ENCODE peak calls at places on chromosomes 12 and 14, in four cellular contexts. B, M, Y and H are unnamed samples.

GRCh38 chr12:109033239-109034196 is 12.7 kb upstream of the SVOP start:
- DNase-seq in B (no peak), M (no peak), Y (no peak), H (peak; percentile 17)

GRCh38 chr12:116698131-116698495 is 39.8 kb downstream of the SPRING1 start:
- DNase-seq in B (no peak), M (no peak), Y (no peak), H (no peak)

GRCh38 chr14:33465952-33466700 is 484.7 kb downstream of the EGLN3 start:
- DNase-seq in B (no peak), M (no peak), Y (no peak), H (no peak)

GRCh38 chr14:42517786-42518530 is 911.3 kb downstream of the LRFN5 start:
- DNase-seq in B (no peak), M (no peak), Y (no peak), H (no peak)

GRCh38 chr14:90604356-90604755 is 207.5 kb downstream of the CALM1 start:
- DNase-seq in B (no peak), M (no peak), Y (no peak), H (no peak)

GRCh38 chr14:32998433-32998832 is 59.8 kb downstream of the NPAS3 start:
- DNase-seq in B (no peak), M (no peak), Y (no peak), H (no peak)

GRCh38 chr12:75783093-75783877 is 248.3 kb downstream of the PHLDA1 start:
- DNase-seq in B (no peak), M (no peak), Y (no peak), H (no peak)

GRCh38 chr12:9634177-9634803 is 26.6 kb upstream of the KLRB1 start:
- DNase-seq in B (peak; percentile 21), M (peak; percentile 49), Y (peak; percentile 61), H (peak; percentile 23)

GRCh38 chr12:113903381-113903863 is 62.7 kb downstream of the RBM19 start:
- DNase-seq in B (no peak), M (no peak), Y (no peak), H (no peak)

GRCh38 chr14:24880689-24881088 is 169.3 kb downstream of the STXBP6 start:
- DNase-seq in B (no peak), M (no peak), Y (no peak), H (no peak)

GRCh38 chr14:76947838-76948184 is 80.7 kb downstream of the IRF2BPL start:
- DNase-seq in B (no peak), M (no peak), Y (no peak), H (no peak)

GRCh38 chr14:101947577-101947903 is 16.8 kb upstream of the DYNC1H1 start:
- DNase-seq in B (no peak), M (no peak), Y (no peak), H (no peak)

GRCh38 chr14:48744202-48744601 is 842.0 kb downstream of the RPS29 start:
- DNase-seq in B (no peak), M (no peak), Y (no peak), H (no peak)

DNA sequence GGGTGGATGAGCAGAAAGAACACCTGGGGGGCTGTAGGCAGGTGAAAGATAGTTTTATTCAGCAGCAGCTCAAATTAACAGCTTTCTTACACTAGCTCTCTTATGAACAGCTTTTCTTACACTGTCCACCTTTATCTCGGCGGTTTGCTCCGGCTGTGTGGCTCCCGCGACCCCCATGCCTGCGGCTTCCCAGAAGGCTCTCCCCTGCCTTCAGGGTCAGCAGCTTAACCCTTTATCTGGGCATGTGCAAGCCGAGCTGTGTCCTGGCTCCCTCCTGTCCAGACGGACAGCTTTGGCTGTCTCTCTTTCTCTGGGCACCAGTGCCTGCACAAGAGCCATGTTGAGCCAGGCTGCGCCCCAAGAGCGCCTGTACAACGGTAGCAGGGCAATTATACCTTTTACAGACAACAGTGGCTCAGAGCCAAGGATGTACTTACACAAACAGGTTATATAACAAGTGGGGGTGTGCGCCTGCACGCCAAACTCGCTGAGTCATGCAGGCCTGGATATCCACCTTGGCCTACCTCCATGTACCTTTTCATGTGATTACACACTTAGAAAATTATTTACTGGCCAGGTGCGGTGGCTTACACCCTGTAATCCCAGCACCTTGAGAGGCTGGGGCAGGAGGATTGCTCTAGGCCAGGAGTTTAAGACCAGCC is 28.5 kb upstream of the KLHL42 start:
- DNase-seq in B (peak; percentile 44), M (no peak), Y (no peak), H (no peak)
- TF ChIP-seq ELF4 in B (no peak), M (no peak), Y (no peak), H (no peak)

DNA sequence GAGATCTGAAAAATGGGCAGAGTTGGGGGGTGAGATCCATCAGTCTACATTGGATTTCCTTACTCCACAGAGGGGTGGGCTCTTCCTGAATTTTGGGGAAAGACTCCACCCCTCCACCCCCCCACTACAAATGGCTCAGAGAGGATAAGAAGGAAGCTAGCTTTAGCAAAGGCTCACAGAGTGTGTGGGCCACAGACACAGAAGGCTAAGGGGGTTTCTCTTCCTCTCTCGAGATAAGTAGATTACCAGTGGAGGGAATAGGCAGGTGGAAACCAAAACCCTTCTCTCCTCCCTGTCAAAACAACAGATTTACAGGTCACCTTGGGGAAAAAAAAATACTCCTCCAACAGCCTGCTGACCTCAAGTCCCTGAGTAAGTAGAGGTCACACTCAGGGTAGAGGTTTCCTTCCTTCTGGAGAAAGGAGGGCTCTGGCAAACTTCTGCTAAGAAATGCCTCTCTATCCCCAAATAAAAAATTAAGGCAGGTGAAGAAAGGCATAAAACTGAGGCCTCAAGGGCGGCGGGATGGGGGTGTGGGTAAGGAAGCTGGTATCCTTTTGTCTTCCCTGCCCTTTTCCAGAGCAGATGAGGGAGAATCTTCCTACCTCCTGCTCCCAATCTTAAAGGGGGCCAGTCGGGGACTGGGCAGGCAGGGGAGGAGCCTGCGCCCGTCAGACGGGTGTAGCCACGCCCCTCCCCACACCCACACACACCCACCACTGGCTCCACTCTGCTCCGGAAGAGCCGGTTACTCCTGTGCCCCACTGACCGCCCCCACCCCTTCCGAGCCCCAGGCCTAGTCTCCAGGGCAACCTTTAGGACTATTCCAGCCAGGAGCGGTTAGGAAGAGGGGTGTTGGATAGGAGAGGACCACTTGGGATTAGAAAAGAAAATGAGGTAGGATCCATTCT is 1.9 kb upstream of the BAZ2A start:
- DNase-seq in B (peak; percentile 86), M (peak; percentile 14), Y (peak; percentile 82), H (peak; percentile 48)
- TF ChIP-seq ELF4 in B (no peak), M (no peak), Y (no peak), H (no peak)

DNA sequence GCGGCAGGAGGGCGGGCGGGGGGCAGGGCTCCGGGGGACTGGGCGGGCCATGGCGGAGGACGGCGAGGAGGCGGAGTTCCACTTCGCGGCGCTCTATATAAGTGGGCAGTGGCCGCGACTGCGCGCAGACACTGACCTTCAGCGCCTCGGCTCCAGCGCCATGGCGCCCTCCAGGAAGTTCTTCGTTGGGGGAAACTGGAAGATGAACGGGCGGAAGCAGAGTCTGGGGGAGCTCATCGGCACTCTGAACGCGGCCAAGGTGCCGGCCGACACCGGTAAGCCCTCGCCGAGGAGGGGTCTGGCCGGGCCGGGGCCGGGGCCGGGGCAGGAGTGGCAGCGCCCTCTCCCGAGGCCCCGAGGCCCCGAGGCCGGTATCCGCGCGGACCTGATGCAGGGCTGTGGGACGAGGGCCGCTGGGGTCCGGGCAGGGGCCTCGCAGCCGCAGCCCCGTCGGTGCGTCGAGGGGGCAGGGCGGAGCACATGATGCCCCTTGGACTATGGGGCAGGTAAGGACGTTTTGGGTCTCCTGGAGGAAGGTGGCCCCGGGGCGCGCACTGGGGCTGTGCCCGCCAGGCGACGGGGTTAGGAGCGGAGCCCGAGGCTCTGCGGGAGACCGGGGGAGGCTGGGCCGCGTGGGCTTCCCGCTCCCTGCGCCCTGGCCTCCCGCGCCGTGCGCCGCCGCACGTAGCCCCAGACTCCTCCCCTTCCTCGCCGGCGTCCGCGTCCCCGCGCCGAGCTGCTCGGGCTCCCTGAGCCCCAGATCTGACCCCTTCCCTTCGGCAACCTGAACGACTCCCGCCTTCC is at the start of gene TPI1:
- DNase-seq in B (peak; percentile 91), M (peak; percentile 39), Y (peak; percentile 79), H (peak; percentile 91)
- TF ChIP-seq ELF4 in B (no peak), M (no peak), Y (no peak), H (peak; percentile 71)

DNA sequence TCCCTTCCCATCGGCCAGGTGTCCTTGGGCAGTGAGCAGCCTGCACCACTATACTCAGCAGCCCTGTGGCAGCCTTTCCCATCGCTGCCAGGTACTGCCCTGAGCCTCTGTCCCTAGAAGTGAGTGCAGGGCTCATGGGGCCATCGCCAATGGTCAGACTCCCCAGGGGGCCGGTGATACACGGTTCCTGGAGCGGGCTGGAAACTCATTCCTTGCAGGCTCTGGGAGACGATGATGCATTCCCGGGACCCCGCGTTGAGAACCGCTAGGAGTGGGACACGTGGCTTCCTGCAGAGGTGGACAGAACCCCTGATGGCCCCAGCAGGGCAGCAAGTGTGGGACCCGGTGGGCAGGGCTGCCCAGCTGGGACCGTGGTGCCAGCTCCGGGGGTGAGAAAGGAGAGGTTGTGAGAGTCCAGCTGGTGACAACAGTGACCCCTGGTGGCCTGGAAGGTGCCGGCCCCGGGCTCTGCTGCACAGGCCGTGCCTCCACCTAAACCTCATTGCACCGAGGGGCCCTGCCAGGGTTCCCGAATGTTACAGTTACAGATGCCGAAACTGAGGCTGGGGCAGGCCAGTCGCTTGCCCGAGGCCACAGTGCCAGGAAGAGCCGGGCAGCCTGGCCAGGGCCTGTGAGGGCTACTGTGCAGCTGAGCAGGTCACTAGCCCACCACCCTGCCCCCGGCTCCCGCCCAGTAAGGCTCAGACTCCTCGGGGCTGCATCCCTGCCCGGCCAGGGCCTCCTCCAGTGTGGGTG is 33.8 kb downstream of the FBRSL1 start:
- DNase-seq in B (peak; percentile 81), M (peak; percentile 32), Y (peak; percentile 86), H (peak; percentile 83)
- TF ChIP-seq ELF4 in B (no peak), M (no peak), Y (no peak), H (no peak)

GRCh38 chr12:88309546-88309945 is 167.4 kb downstream of the TMTC3 start:
- DNase-seq in B (no peak), M (no peak), Y (no peak), H (no peak)
- TF ChIP-seq ELF4 in B (no peak), M (no peak), Y (no peak), H (no peak)

GRCh38 chr12:94942663-94943062 is 60.8 kb downstream of the NDUFA12 start:
- DNase-seq in B (no peak), M (no peak), Y (no peak), H (no peak)

GRCh38 chr12:94938583-94938982 is 64.9 kb downstream of the NDUFA12 start:
- DNase-seq in B (no peak), M (no peak), Y (no peak), H (no peak)

GRCh38 chr12:94941440-94941862 is 62.0 kb downstream of the NDUFA12 start:
- DNase-seq in B (no peak), M (no peak), Y (no peak), H (no peak)

GRCh38 chr12:94940771-94941170 is 62.7 kb downstream of the NDUFA12 start:
- DNase-seq in B (no peak), M (no peak), Y (no peak), H (no peak)
- TF ChIP-seq ELF4 in B (no peak), M (no peak), Y (no peak), H (no peak)

GRCh38 chr12:95859947-95860850 is 1.4 kb downstream of the SNRPF start:
- DNase-seq in B (no peak), M (no peak), Y (no peak), H (no peak)
- TF ChIP-seq ELF4 in B (no peak), M (no peak), Y (no peak), H (no peak)

DNA sequence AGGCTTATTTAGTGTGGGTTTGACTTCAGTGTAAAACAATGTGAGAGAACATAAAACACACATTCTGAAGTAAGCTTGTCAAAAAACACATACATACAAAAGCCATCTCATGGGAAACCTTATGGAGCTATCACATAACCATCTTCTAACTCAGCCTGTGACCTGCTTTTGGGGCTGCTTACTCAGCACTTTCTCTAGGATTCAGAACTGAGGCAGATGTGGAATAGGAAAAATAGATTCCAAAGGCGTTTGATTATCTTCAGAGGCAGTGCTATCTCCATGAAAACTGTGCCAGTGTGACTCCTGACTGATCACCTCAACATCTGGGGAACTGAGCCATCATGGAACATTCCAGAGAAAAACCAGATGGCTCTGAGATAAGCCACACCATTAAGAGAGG is 13.5 kb downstream of the HAL start:
- DNase-seq in B (no peak), M (no peak), Y (no peak), H (no peak)
- TF ChIP-seq ELF4 in B (no peak), M (no peak), Y (no peak), H (no peak)